ENCODE peak calls at places on chromosomes 4 and X, in nine cellular contexts. One of them, this sample, is unnamed. For H3K9me3, the result is how much of the 10 kb centered on the place peaks cover.

GRCh38 chrX:138298268-138298667 is 413.2 kb downstream of the FGF13 start:
- DNase-seq in HCT116: no peak
- DNase-seq in endothelial cell of umbilical vein: no peak
- DNase-seq in transverse colon: no peak
- DNase-seq in stomach: no peak
- DNase-seq in SK-N-SH: no peak
- DNase-seq in esophagus muscularis mucosa: no peak
- DNase-seq in breast epithelium: no peak
- DNase-seq in spleen: no peak
- DNase-seq in this sample: no peak

GRCh38 chr4:81442479-81443085 is 29.1 kb downstream of the RASGEF1B start:
- DNase-seq in spleen: no peak
- DNase-seq in SK-N-SH: no peak
- DNase-seq in endothelial cell of umbilical vein: no peak
- DNase-seq in breast epithelium: no peak
- DNase-seq in esophagus muscularis mucosa: no peak
- DNase-seq in stomach: no peak
- DNase-seq in transverse colon: no peak
- DNase-seq in HCT116: no peak
- DNase-seq in this sample: no peak

GRCh38 chr4:78185117-78185516 is 128.0 kb downstream of the FRAS1 start:
- DNase-seq in endothelial cell of umbilical vein: no peak
- DNase-seq in breast epithelium: no peak
- DNase-seq in spleen: no peak
- DNase-seq in transverse colon: no peak
- DNase-seq in HCT116: no peak
- DNase-seq in SK-N-SH: no peak
- DNase-seq in esophagus muscularis mucosa: no peak
- DNase-seq in stomach: no peak
- DNase-seq in this sample: no peak

GRCh38 chrX:119459181-119459580 is 9.1 kb upstream of the SLC25A5 start:
- DNase-seq in stomach: no peak
- DNase-seq in esophagus muscularis mucosa: no peak
- DNase-seq in HCT116: no peak
- DNase-seq in breast epithelium: no peak
- DNase-seq in endothelial cell of umbilical vein: no peak
- DNase-seq in transverse colon: no peak
- DNase-seq in spleen: no peak
- DNase-seq in SK-N-SH: no peak
- DNase-seq in this sample: no peak

GRCh38 chrX:109782994-109783711 is 50.1 kb upstream of the ACSL4 start:
- DNase-seq in breast epithelium: no peak
- DNase-seq in transverse colon: no peak
- DNase-seq in SK-N-SH: no peak
- DNase-seq in esophagus muscularis mucosa: no peak
- DNase-seq in endothelial cell of umbilical vein: peak
- DNase-seq in HCT116: no peak
- DNase-seq in spleen: no peak
- DNase-seq in stomach: no peak
- DNase-seq in this sample: no peak

GRCh38 chrX:44621088-44621487 is 78.4 kb upstream of the FUNDC1 start:
- DNase-seq in transverse colon: peak
- DNase-seq in SK-N-SH: no peak
- DNase-seq in spleen: no peak
- DNase-seq in endothelial cell of umbilical vein: no peak
- DNase-seq in HCT116: no peak
- DNase-seq in stomach: no peak
- DNase-seq in breast epithelium: no peak
- DNase-seq in esophagus muscularis mucosa: no peak
- DNase-seq in this sample: no peak

GRCh38 chr4:89283226-89283974 is 24.2 kb downstream of the GPRIN3 start:
- DNase-seq in endothelial cell of umbilical vein: no peak
- DNase-seq in breast epithelium: no peak
- DNase-seq in esophagus muscularis mucosa: no peak
- DNase-seq in HCT116: no peak
- DNase-seq in spleen: no peak
- DNase-seq in SK-N-SH: no peak
- DNase-seq in stomach: no peak
- DNase-seq in transverse colon: peak
- DNase-seq in this sample: no peak

GRCh38 chrX:25810202-25810601 is 327.9 kb upstream of the MAGEB18 start:
- DNase-seq in esophagus muscularis mucosa: no peak
- DNase-seq in HCT116: no peak
- DNase-seq in endothelial cell of umbilical vein: peak
- DNase-seq in stomach: no peak
- DNase-seq in SK-N-SH: no peak
- DNase-seq in spleen: no peak
- DNase-seq in transverse colon: no peak
- DNase-seq in breast epithelium: no peak
- DNase-seq in this sample: no peak

GRCh38 chr4:176193126-176193525 is 2.3 kb downstream of the SPATA4 start:
- DNase-seq in spleen: no peak
- DNase-seq in breast epithelium: no peak
- DNase-seq in HCT116: no peak
- DNase-seq in endothelial cell of umbilical vein: peak
- DNase-seq in esophagus muscularis mucosa: no peak
- DNase-seq in stomach: no peak
- DNase-seq in transverse colon: no peak
- DNase-seq in SK-N-SH: no peak
- DNase-seq in this sample: no peak

GRCh38 chr4:102281171-102281842 is 64.0 kb downstream of the SLC39A8 start:
- DNase-seq in SK-N-SH: no peak
- DNase-seq in HCT116: no peak
- DNase-seq in stomach: no peak
- DNase-seq in breast epithelium: no peak
- DNase-seq in spleen: no peak
- DNase-seq in esophagus muscularis mucosa: no peak
- DNase-seq in transverse colon: no peak
- DNase-seq in endothelial cell of umbilical vein: no peak
- DNase-seq in this sample: no peak

DNA sequence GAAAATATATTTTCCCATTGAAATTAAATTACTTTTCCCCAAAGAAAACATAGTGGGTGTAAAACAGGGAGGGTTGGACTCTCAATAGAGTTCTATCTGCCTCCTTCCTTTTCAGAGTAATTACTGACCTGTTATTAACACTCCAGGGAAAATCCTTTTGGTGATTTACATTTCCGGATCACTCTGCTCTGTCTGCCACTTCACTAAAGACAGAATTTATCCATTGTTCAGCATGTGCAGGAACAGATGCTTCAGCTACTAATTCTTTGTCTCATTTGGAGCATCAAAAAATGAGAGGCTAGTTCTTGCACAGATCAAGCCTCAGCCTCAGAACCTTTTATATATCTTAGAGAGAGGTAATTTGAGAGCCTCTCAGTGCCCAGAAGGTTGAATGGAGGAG is 1494.2 kb downstream of the STIM2 start:
- DNase-seq in spleen: no peak
- DNase-seq in breast epithelium: no peak
- DNase-seq in stomach: no peak
- DNase-seq in endothelial cell of umbilical vein: no peak
- DNase-seq in transverse colon: no peak
- DNase-seq in esophagus muscularis mucosa: no peak
- DNase-seq in HCT116: no peak
- DNase-seq in SK-N-SH: no peak
- DNase-seq in this sample: no peak
- H3K9me3 ChIP-seq in spleen: under half
- H3K9me3 ChIP-seq in breast epithelium: under half
- H3K9me3 ChIP-seq in stomach: under half
- H3K9me3 ChIP-seq in endothelial cell of umbilical vein: under half
- H3K9me3 ChIP-seq in transverse colon: under half
- H3K9me3 ChIP-seq in esophagus muscularis mucosa: under half
- H3K9me3 ChIP-seq in HCT116: under half
- H3K9me3 ChIP-seq in SK-N-SH: under half
- H3K9me3 ChIP-seq in this sample: under half

GRCh38 chr4:13921805-13922204 is 294.3 kb upstream of the BOD1L1 start:
- DNase-seq in transverse colon: no peak
- DNase-seq in stomach: no peak
- DNase-seq in endothelial cell of umbilical vein: no peak
- DNase-seq in HCT116: no peak
- DNase-seq in esophagus muscularis mucosa: no peak
- DNase-seq in SK-N-SH: no peak
- DNase-seq in breast epithelium: no peak
- DNase-seq in spleen: no peak
- DNase-seq in this sample: no peak
- H3K27ac ChIP-seq in transverse colon: no peak
- H3K27ac ChIP-seq in stomach: no peak
- H3K27ac ChIP-seq in endothelial cell of umbilical vein: no peak
- H3K27ac ChIP-seq in HCT116: no peak
- H3K27ac ChIP-seq in esophagus muscularis mucosa: no peak
- H3K27ac ChIP-seq in SK-N-SH: no peak
- H3K27ac ChIP-seq in breast epithelium: no peak
- H3K27ac ChIP-seq in spleen: no peak
- H3K27ac ChIP-seq in this sample: no peak

DNA sequence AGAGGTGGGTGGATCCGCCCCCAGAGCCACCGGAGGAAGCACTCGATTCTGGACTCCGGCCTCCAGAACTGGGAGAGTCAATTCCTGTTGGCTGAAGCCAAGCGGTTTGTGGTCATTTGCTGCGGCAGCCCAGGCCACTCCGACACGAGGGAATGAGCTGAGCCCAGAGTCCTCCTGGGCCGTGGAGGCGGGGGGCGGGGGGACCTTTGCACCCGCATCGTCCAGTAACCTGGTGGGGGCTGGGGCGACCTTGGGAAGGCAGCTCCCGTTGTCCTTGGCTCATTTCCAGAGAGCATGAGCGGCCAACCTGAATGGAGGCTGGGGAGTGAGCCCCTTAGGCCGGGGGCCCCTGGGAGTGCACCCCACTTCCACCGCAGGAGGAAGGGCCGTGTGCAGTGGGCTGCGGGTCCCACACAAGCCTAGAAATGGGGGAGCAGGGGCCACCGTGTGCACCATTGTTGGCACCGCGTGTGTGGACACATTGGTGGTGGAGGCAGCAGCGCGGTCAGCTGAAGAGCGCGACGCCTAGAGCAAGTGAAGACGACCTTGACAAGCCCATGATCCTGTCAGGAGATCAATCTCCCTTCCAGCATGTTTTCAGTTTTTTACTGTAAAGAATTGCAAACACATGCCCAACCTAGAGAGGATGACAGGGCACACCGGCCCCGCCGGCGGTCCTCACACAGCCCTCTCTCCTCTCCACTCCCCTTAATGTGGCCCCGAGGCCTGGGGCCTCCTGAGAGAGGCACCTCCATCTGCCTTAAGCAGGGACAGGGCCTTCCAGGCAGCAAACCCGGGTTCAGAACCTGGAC is 19.9 kb upstream of the DUSP9 start:
- DNase-seq in HCT116: no peak
- DNase-seq in endothelial cell of umbilical vein: no peak
- DNase-seq in transverse colon: no peak
- DNase-seq in breast epithelium: no peak
- DNase-seq in spleen: peak
- DNase-seq in SK-N-SH: no peak
- DNase-seq in esophagus muscularis mucosa: no peak
- DNase-seq in stomach: no peak
- DNase-seq in this sample: no peak
- TF ChIP-seq POLR2AphosphoS5 in HCT116: no peak
- TF ChIP-seq POLR2AphosphoS5 in endothelial cell of umbilical vein: no peak
- TF ChIP-seq POLR2AphosphoS5 in transverse colon: no peak
- TF ChIP-seq POLR2AphosphoS5 in breast epithelium: no peak
- TF ChIP-seq POLR2AphosphoS5 in spleen: no peak
- TF ChIP-seq POLR2AphosphoS5 in SK-N-SH: no peak
- TF ChIP-seq POLR2AphosphoS5 in esophagus muscularis mucosa: no peak
- TF ChIP-seq POLR2AphosphoS5 in stomach: no peak
- TF ChIP-seq POLR2AphosphoS5 in this sample: no peak

GRCh38 chrX:54945224-54945623 is 24.6 kb downstream of the TRO start:
- DNase-seq in breast epithelium: no peak
- DNase-seq in esophagus muscularis mucosa: no peak
- DNase-seq in transverse colon: no peak
- DNase-seq in spleen: no peak
- DNase-seq in HCT116: no peak
- DNase-seq in stomach: no peak
- DNase-seq in endothelial cell of umbilical vein: no peak
- DNase-seq in SK-N-SH: peak
- DNase-seq in this sample: no peak

DNA sequence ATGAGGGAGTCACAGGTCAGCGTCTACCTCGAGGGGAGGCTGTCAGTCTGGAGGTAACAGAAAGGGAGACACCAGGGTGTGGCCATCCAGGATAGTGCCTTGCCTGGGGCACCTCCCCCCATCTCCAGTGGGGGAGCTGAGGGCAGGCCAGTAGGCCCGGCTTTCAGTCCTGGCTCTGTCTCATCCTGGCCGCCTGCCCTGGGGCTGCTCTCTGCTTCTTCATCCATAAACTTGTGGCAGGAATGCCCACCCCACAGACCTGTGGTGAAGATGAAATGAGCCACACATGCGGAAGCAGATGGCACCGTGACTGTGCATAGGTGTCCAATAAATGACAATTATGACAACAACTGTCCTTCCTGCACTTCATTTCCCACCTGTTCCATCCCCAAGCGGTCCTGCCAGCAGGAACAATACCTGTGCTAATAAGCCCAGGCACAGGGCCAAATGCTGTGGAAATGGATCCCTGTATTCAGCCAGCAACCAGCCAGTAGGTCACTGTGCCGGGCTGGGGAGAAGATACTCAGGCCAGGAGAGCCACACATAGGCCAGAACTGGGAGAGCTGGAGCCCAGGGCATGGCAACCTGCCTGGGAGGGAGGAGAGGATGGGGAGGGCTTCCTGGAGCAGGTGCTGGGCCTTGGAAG is 30.2 kb downstream of the TRO start:
- DNase-seq in endothelial cell of umbilical vein: no peak
- DNase-seq in stomach: no peak
- DNase-seq in SK-N-SH: no peak
- DNase-seq in HCT116: no peak
- DNase-seq in breast epithelium: no peak
- DNase-seq in transverse colon: no peak
- DNase-seq in esophagus muscularis mucosa: no peak
- DNase-seq in spleen: no peak
- DNase-seq in this sample: no peak
- H3K9me3 ChIP-seq in endothelial cell of umbilical vein: under half
- H3K9me3 ChIP-seq in stomach: under half
- H3K9me3 ChIP-seq in SK-N-SH: under half
- H3K9me3 ChIP-seq in HCT116: under half
- H3K9me3 ChIP-seq in breast epithelium: under half
- H3K9me3 ChIP-seq in transverse colon: under half
- H3K9me3 ChIP-seq in esophagus muscularis mucosa: under half
- H3K9me3 ChIP-seq in spleen: under half
- H3K9me3 ChIP-seq in this sample: under half

DNA sequence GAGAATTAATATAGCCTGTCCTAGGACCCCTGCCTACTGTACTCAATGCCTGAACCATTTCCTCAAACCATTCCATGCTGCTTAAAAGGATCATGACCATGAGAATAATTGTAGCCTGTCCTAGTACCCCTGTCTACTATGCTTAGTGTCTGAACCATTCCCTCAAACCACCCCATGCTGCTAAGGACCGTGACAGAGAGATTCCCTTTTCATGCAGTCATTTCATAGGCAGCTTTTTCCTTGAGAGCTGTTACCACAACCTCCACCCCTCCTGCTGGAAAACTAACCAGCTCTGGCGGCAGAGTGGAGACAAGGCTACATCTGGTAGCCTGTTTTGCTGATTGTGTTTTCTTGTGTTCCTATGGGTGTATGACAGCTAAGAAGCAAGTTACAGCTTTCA is 174.9 kb upstream of the SMARCAD1 start:
- DNase-seq in breast epithelium: no peak
- DNase-seq in stomach: no peak
- DNase-seq in endothelial cell of umbilical vein: no peak
- DNase-seq in transverse colon: no peak
- DNase-seq in esophagus muscularis mucosa: no peak
- DNase-seq in SK-N-SH: peak
- DNase-seq in spleen: no peak
- DNase-seq in HCT116: no peak
- DNase-seq in this sample: no peak
- H3K27ac ChIP-seq in breast epithelium: no peak
- H3K27ac ChIP-seq in stomach: no peak
- H3K27ac ChIP-seq in endothelial cell of umbilical vein: no peak
- H3K27ac ChIP-seq in transverse colon: no peak
- H3K27ac ChIP-seq in esophagus muscularis mucosa: no peak
- H3K27ac ChIP-seq in SK-N-SH: peak
- H3K27ac ChIP-seq in spleen: no peak
- H3K27ac ChIP-seq in HCT116: no peak
- H3K27ac ChIP-seq in this sample: no peak